ENCODE peak calls at places on chromosomes 12 and 14, in seven cellular contexts. Z is astrocyte of the cerebellum, F is fibroblast of villous mesenchyme, C is RWPE1, S is esophagus squamous epithelium, U is AG09319, E is AG10803. R is an unnamed sample.

GRCh38 chr12:51246254-51246853 is 7.7 kb downstream of the DAZAP2 start:
- DNase-seq in Z (no peak), F (peak; percentile 77), C (no peak), S (no peak), U (no peak), E (peak; percentile 60), R (no peak)

GRCh38 chr14:84403585-84403984 is 1126.4 kb upstream of the FLRT2 start:
- DNase-seq in Z (no peak), F (no peak), C (no peak), S (no peak), U (no peak), E (no peak), R (peak; percentile 58)

GRCh38 chr14:29310210-29310609 is 543.6 kb downstream of the FOXG1 start:
- DNase-seq in Z (no peak), F (no peak), C (no peak), S (no peak), U (no peak), E (no peak), R (no peak)

GRCh38 chr14:93013368-93013719 is 90.4 kb downstream of the CHGA start:
- DNase-seq in Z (no peak), F (no peak), C (no peak), S (no peak), U (no peak), E (peak; percentile 77), R (no peak)

GRCh38 chr12:79360269-79360668 is 330.5 kb downstream of the PAWR start:
- DNase-seq in Z (no peak), F (no peak), C (no peak), S (no peak), U (no peak), E (no peak), R (no peak)

GRCh38 chr12:88756917-88757316 is 176.6 kb upstream of the KITLG start:
- DNase-seq in Z (no peak), F (no peak), C (no peak), S (no peak), U (no peak), E (no peak), R (no peak)

GRCh38 chr12:32454866-32455265 is 55.5 kb downstream of the FGD4 start:
- DNase-seq in Z (no peak), F (no peak), C (no peak), S (no peak), U (no peak), E (no peak), R (no peak)

GRCh38 chr12:23222801-23223200 is 597.8 kb downstream of the ETNK1 start:
- DNase-seq in Z (no peak), F (no peak), C (no peak), S (no peak), U (no peak), E (no peak), R (peak; percentile 4)

GRCh38 chr12:28887591-28887990 is 261.5 kb upstream of the FAR2 start:
- DNase-seq in Z (no peak), F (no peak), C (no peak), S (no peak), U (no peak), E (no peak), R (no peak)

GRCh38 chr12:78441737-78442453 is 422.7 kb upstream of the SYT1 start:
- DNase-seq in Z (no peak), F (peak; percentile 5), C (no peak), S (no peak), U (no peak), E (peak; percentile 4), R (no peak)

GRCh38 chr12:40921563-40922163 is 229.4 kb downstream of the CNTN1 start:
- DNase-seq in Z (peak; percentile 6), F (peak; percentile 34), C (peak; percentile 12), S (no peak), U (no peak), E (peak; percentile 29), R (peak; percentile 39)

GRCh38 chr12:68953536-68953935 is 20.6 kb upstream of the CPM start:
- DNase-seq in Z (no peak), F (no peak), C (no peak), S (no peak), U (no peak), E (no peak), R (peak; percentile 38)

GRCh38 chr12:52022841-52023181 is 16.1 kb downstream of the TAMALIN start:
- DNase-seq in Z (no peak), F (no peak), C (no peak), S (no peak), U (no peak), E (no peak), R (no peak)

GRCh38 chr14:60628892-60629291 is 20.4 kb downstream of the SIX1 start:
- DNase-seq in Z (no peak), F (no peak), C (no peak), S (no peak), U (no peak), E (no peak), R (no peak)

GRCh38 chr12:104133861-104134260 is 4.1 kb downstream of the NFYB start:
- DNase-seq in Z (no peak), F (no peak), C (no peak), S (no peak), U (no peak), E (peak; percentile 52), R (no peak)

GRCh38 chr14:75303415-75303814 is 24.8 kb downstream of the FOS start:
- DNase-seq in Z (no peak), F (peak; percentile 80), C (peak; percentile 74), S (no peak), U (no peak), E (peak; percentile 67), R (peak; percentile 76)

GRCh38 chr12:50732591-50732990 is 31.3 kb upstream of the ATF1 start:
- DNase-seq in Z (peak; percentile 46), F (peak; percentile 90), C (peak; percentile 55), S (no peak), U (peak; percentile 36), E (peak; percentile 86), R (peak; percentile 97)

GRCh38 chr12:34033628-34034296 is 11.5 kb downstream of the ALG10 start:
- DNase-seq in Z (peak; percentile 12), F (peak; percentile 40), C (peak; percentile 11), S (no peak), U (no peak), E (peak; percentile 27), R (peak; percentile 43)

GRCh38 chr12:64699504-64700115 is 59.6 kb downstream of the GNS start:
- DNase-seq in Z (no peak), F (no peak), C (no peak), S (no peak), U (no peak), E (no peak), R (no peak)

GRCh38 chr12:119154435-119154818 is 24.3 kb upstream of the HSPB8 start:
- DNase-seq in Z (no peak), F (no peak), C (no peak), S (no peak), U (no peak), E (no peak), R (no peak)

GRCh38 chr14:67940894-67941455 is 121.4 kb downstream of the RAD51B start:
- DNase-seq in Z (peak; percentile 79), F (peak; percentile 91), C (no peak), S (no peak), U (peak; percentile 73), E (peak; percentile 92), R (no peak)

GRCh38 chr14:100047600-100047999 is 17.6 kb upstream of the EVL start:
- DNase-seq in Z (no peak), F (no peak), C (no peak), S (no peak), U (no peak), E (no peak), R (no peak)

GRCh38 chr14:76191297-76191696 is 39.6 kb downstream of the GPATCH2L start:
- DNase-seq in Z (no peak), F (no peak), C (no peak), S (no peak), U (no peak), E (no peak), R (no peak)

DNA sequence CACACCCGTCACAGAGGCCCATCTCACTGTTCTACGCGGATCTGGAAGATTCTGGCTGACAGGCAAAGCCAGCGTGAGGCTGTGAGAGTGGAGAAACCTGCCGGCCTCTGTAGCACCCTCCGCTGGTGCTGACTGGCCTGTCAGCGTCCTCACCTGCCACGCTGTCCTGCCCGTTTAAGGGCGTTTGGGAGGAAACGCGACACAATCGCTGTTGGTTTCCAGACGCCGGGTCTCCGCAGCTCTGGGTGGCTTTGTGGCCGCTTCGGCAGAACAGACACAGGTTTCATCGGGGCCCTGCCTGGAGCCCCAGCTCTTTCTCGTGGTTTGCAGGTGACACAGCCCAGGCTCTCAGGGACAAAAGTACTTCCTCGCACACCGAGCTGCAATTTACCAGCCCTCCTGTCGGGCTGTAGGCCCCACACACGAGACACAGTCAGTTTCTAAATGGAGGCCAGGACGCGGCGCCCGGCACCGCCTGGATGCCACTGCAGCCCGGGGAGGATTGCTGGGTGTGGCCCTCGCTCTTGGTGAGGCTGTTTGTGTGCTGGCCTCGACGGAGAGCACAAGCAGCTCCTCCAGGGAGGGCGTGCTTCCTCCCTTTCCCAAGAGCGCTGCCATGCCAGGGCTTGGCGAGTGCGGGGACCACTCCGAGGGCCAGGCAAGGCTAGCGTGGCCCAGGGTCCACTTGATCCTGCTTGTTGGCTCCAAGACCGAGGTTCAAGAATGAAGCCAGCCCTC is 70.8 kb downstream of the NOC4L start:
- DNase-seq in Z (no peak), F (no peak), C (no peak), S (no peak), U (no peak), E (no peak), R (no peak)
- TF ChIP-seq CTCF in Z (no peak), F (no peak), C (no peak), S (no peak), U (no peak), E (no peak), R (no peak)

GRCh38 chr14:33810308-33810707 is 140.6 kb downstream of the EGLN3 start:
- DNase-seq in Z (no peak), F (peak; percentile 14), C (no peak), S (no peak), U (no peak), E (no peak), R (peak; percentile 35)
- TF ChIP-seq CTCF in Z (no peak), F (no peak), C (no peak), S (no peak), U (no peak), E (no peak), R (no peak)

GRCh38 chr14:36553650-36554260 is 28.7 kb downstream of the NKX2-8 start:
- DNase-seq in Z (peak; percentile 37), F (peak; percentile 45), C (peak; percentile 55), S (no peak), U (peak; percentile 43), E (peak; percentile 59), R (peak; percentile 60)

GRCh38 chr14:36555998-36556743 is 26.2 kb downstream of the NKX2-8 start:
- DNase-seq in Z (no peak), F (no peak), C (no peak), S (no peak), U (no peak), E (no peak), R (no peak)

GRCh38 chr14:36556811-36557433 is 25.5 kb downstream of the NKX2-8 start:
- DNase-seq in Z (no peak), F (peak; percentile 12), C (peak; percentile 67), S (no peak), U (no peak), E (peak; percentile 11), R (peak; percentile 37)
- TF ChIP-seq CTCF in Z (peak; percentile 90), F (peak; percentile 79), C (peak; percentile 86), S (peak; percentile 53), U (peak; percentile 87), E (peak; percentile 86), R (peak; percentile 88)

GRCh38 chr14:103247169-103247606 is 86.8 kb upstream of the EIF5 start:
- DNase-seq in Z (no peak), F (no peak), C (no peak), S (no peak), U (no peak), E (no peak), R (no peak)
- TF ChIP-seq CTCF in Z (no peak), F (no peak), C (no peak), S (no peak), U (no peak), E (no peak), R (no peak)